ENCODE peak calls at places on chromosomes 5 and 9, in four cellular contexts. J is endothelial cell, T is HL-60, X is AG20443. R is an unnamed sample.

GRCh38 chr5:159678800-159679392 is 237.4 kb upstream of the ADRA1B start:
- DNase-seq in X (no peak), T (no peak), J (no peak), R (no peak)

GRCh38 chr9:131667576-131667975 is 72.3 kb downstream of the RAPGEF1 start:
- DNase-seq in T (no peak), X (peak; percentile 37), J (no peak), R (no peak)

GRCh38 chr5:58274199-58274598 is 185.7 kb downstream of the PLK2 start:
- DNase-seq in J (no peak), T (no peak), X (no peak), R (no peak)

GRCh38 chr5:126369995-126370731 is 53.0 kb upstream of the GRAMD2B start:
- DNase-seq in T (no peak), X (no peak), J (no peak), R (peak; percentile 22)

GRCh38 chr5:121780406-121780805 is 71.3 kb upstream of the FTMT start:
- DNase-seq in J (no peak), T (no peak), X (no peak), R (no peak)

GRCh38 chr5:158433634-158434033 is 574.7 kb upstream of the CLINT1 start:
- DNase-seq in X (no peak), J (no peak), T (no peak), R (no peak)

GRCh38 chr9:130837002-130837511 is 2.0 kb downstream of the ABL1 start:
- DNase-seq in J (no peak), X (peak; percentile 53), T (no peak), R (no peak)

GRCh38 chr5:178348356-178349146 is 115.9 kb upstream of the PHYKPL start:
- DNase-seq in T (no peak), J (no peak), X (no peak), R (no peak)

GRCh38 chr5:8068078-8068477 is 199.1 kb downstream of the MTRR start:
- DNase-seq in T (no peak), X (no peak), J (no peak), R (no peak)

GRCh38 chr5:5629579-5629978 is 207.1 kb downstream of the ICE1 start:
- DNase-seq in X (no peak), J (no peak), T (no peak), R (no peak)

GRCh38 chr5:146995878-146996277 is 117.3 kb upstream of the PPP2R2B start:
- DNase-seq in J (no peak), T (no peak), X (no peak), R (no peak)

GRCh38 chr5:53425598-53426516 is 54.6 kb upstream of the FST start:
- DNase-seq in J (peak; percentile 63), T (peak; percentile 39), X (no peak), R (peak; percentile 63)

GRCh38 chr5:32711693-32712462 is 757 bp downstream of the NPR3 start:
- DNase-seq in J (peak; percentile 35), X (peak; percentile 67), T (no peak), R (peak; percentile 41)

GRCh38 chr9:136013524-136014034 is 52.4 kb upstream of the UBAC1 start:
- DNase-seq in T (no peak), J (no peak), X (no peak), R (peak; percentile 11)

GRCh38 chr5:137666109-137666850 is 69.6 kb downstream of the KLHL3 start:
- DNase-seq in J (no peak), X (peak; percentile 46), T (peak; percentile 29), R (no peak)

GRCh38 chr9:84761137-84761808 is 91.7 kb downstream of the NTRK2 start:
- DNase-seq in J (no peak), T (no peak), X (no peak), R (no peak)

GRCh38 chr5:43769576-43770352 is 166.8 kb downstream of the NNT start:
- DNase-seq in T (no peak), X (peak; percentile 79), J (no peak), R (no peak)

GRCh38 chr5:65268520-65268919 is 213.2 kb downstream of the ADAMTS6 start:
- DNase-seq in X (no peak), T (no peak), J (no peak), R (no peak)

GRCh38 chr9:121537283-121537682 is 37.6 kb upstream of the GGTA1 start:
- DNase-seq in T (no peak), J (no peak), X (no peak), R (no peak)

GRCh38 chr9:122138560-122139268 is 20.9 kb downstream of the NDUFA8 start:
- DNase-seq in J (no peak), T (no peak), X (no peak), R (no peak)

GRCh38 chr5:109823597-109823996 is 133.9 kb downstream of the MAN2A1 start:
- DNase-seq in X (no peak), J (no peak), T (no peak), R (no peak)